ENCODE peak calls at places on chromosomes 12 and 14, in four cellular contexts. One of them, this sample, is unnamed.

GRCh38 chr14:39107624-39108023 is 4.6 kb upstream of the SEC23A start:
- DNase-seq in K562: peak
- DNase-seq in BJ: no peak
- DNase-seq in anterior cingulate cortex: no peak
- DNase-seq in this sample: peak

GRCh38 chr14:67879026-67879425 is 59.4 kb downstream of the RAD51B start:
- DNase-seq in K562: no peak
- DNase-seq in anterior cingulate cortex: no peak
- DNase-seq in BJ: no peak
- DNase-seq in this sample: no peak

GRCh38 chr12:632102-632696 is 31.0 kb downstream of the NINJ2 start:
- DNase-seq in K562: no peak
- DNase-seq in anterior cingulate cortex: no peak
- DNase-seq in BJ: peak
- DNase-seq in this sample: no peak

GRCh38 chr12:98420403-98420800 is 95.0 kb upstream of the TMPO start:
- DNase-seq in BJ: no peak
- DNase-seq in K562: no peak
- DNase-seq in anterior cingulate cortex: no peak
- DNase-seq in this sample: no peak

GRCh38 chr12:14716848-14717444 is 20.5 kb upstream of the GUCY2C start:
- DNase-seq in K562: peak
- DNase-seq in anterior cingulate cortex: no peak
- DNase-seq in BJ: no peak
- DNase-seq in this sample: peak

GRCh38 chr14:68214431-68214830 is 394.9 kb downstream of the RAD51B start:
- DNase-seq in BJ: no peak
- DNase-seq in anterior cingulate cortex: no peak
- DNase-seq in K562: no peak
- DNase-seq in this sample: no peak

GRCh38 chr14:98926802-98927201 is 345.2 kb downstream of the BCL11B start:
- DNase-seq in anterior cingulate cortex: no peak
- DNase-seq in K562: no peak
- DNase-seq in BJ: no peak
- DNase-seq in this sample: no peak

GRCh38 chr14:100019156-100019882 is 45.9 kb upstream of the EVL start:
- DNase-seq in BJ: no peak
- DNase-seq in anterior cingulate cortex: no peak
- DNase-seq in K562: peak
- DNase-seq in this sample: no peak

This sample was measured in erythroblast.